ENCODE peak calls at places on chromosome 6, in five cellular contexts. E is tibial nerve, V is esophagus squamous epithelium, Y is testis, O is esophagus muscularis mucosa. S is an unnamed sample.

GRCh38 chr6:170095273-170095976 is 195.5 kb downstream of the DLL1 start:
- DNase-seq in V (no peak), E (no peak), Y (peak), O (no peak), S (no peak)

GRCh38 chr6:45226081-45226480 is 102.0 kb upstream of the RUNX2 start:
- DNase-seq in E (no peak), V (no peak), O (no peak), Y (no peak), S (no peak)

GRCh38 chr6:24950210-24950941 is 14.6 kb upstream of the RIPOR2 start:
- DNase-seq in Y (no peak), V (no peak), E (no peak), O (no peak), S (no peak)

GRCh38 chr6:45896783-45897441 is 118.7 kb downstream of the CLIC5 start:
- DNase-seq in V (no peak), E (no peak), Y (no peak), O (peak), S (no peak)

GRCh38 chr6:154249499-154250298 is 106.9 kb downstream of the IPCEF1 start:
- DNase-seq in V (no peak), O (no peak), Y (no peak), E (no peak), S (no peak)

GRCh38 chr6:47111685-47112084 is 69.6 kb upstream of the ADGRF1 start:
- DNase-seq in O (no peak), V (no peak), E (no peak), Y (no peak), S (no peak)

GRCh38 chr6:5398530-5398929 is 137.2 kb downstream of the FARS2 start:
- DNase-seq in V (no peak), O (no peak), Y (no peak), E (no peak), S (no peak)

GRCh38 chr6:82251942-82252341 is 4.4 kb upstream of the IBTK start:
- DNase-seq in E (no peak), Y (no peak), V (no peak), O (no peak), S (no peak)

GRCh38 chr6:133047065-133047665 is 194.0 kb upstream of the EYA4 start:
- DNase-seq in E (no peak), O (no peak), Y (no peak), V (no peak), S (no peak)

GRCh38 chr6:166314454-166314853 is 6.3 kb upstream of the PRR18 start:
- DNase-seq in Y (no peak), O (no peak), V (no peak), E (no peak), S (no peak)

GRCh38 chr6:166310634-166311033 is 2.4 kb upstream of the PRR18 start:
- DNase-seq in Y (no peak), E (no peak), O (no peak), V (no peak), S (no peak)

GRCh38 chr6:166312832-166313231 is 4.6 kb upstream of the PRR18 start:
- DNase-seq in E (no peak), Y (no peak), V (no peak), O (no peak), S (no peak)

GRCh38 chr6:166309977-166310376 is 1.8 kb upstream of the PRR18 start:
- DNase-seq in O (no peak), Y (no peak), E (no peak), V (no peak), S (no peak)

DNA sequence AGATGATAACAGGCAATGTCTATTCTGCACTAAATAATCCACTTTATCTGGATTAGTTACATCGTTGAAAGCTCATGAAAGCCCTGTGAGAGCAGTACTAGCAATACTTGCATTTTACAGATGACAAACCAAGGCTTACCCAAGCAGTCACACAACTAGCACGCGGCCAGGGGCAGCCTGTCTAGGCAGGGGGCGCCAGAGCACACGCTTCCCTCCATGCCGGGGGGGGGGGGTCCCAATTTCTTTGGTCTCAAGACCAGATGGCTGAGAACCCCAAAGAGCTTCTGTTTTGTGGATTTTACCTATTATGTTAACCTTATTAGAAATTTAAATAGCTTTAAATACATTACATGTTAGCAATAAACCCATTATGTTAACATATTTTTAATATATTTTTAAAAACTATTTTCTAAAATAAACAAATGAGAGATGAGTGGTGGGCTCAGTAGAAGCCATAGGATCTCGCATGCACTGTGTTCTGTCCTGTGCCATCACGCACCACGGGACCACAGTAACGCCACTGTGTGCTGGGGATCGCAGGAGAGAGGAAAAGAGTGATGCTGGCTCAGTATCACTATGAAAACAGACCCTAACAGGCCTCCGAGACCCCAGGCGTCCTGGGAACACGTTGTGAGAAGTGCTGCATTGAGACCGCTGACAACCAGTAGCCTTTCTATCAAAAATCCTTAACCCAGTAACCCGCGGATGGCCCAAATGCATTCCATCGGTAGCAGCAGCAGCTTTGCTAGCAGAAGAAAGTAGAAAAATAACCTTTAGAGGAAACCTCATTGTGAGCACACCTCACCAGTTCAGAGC is 5.3 kb upstream of the PRR18 start:
- DNase-seq in Y (peak), V (no peak), O (peak), E (peak), S (no peak)
- TF ChIP-seq POLR2A in Y (no peak), V (no peak), O (no peak), E (no peak), S (no peak)

GRCh38 chr6:167672738-167673137 is 154.0 kb upstream of the AFDN start:
- DNase-seq in O (no peak), E (no peak), V (no peak), Y (no peak), S (no peak)
- H3K4me3 ChIP-seq in O (no peak), E (no peak), V (no peak), Y (no peak), S (no peak)

GRCh38 chr6:107115695-107116327 is 496 bp upstream of the BEND3 start:
- DNase-seq in Y (peak), V (no peak), E (no peak), O (no peak), S (peak)
- TF ChIP-seq POLR2A in Y (no peak), V (no peak), E (no peak), O (no peak), S (no peak)

GRCh38 chr6:79257381-79258205 is 23.1 kb upstream of the HMGN3 start:
- DNase-seq in E (no peak), O (no peak), Y (no peak), V (no peak), S (no peak)
- H3K4me3 ChIP-seq in E (no peak), O (no peak), Y (no peak), V (no peak), S (no peak)

GRCh38 chr6:26457796-26458688 is at the start of gene BTN2A1:
- DNase-seq in O (peak), E (peak), V (peak), Y (peak), S (peak)
- TF ChIP-seq POLR2A in O (no peak), E (no peak), V (no peak), Y (peak), S (peak)

DNA sequence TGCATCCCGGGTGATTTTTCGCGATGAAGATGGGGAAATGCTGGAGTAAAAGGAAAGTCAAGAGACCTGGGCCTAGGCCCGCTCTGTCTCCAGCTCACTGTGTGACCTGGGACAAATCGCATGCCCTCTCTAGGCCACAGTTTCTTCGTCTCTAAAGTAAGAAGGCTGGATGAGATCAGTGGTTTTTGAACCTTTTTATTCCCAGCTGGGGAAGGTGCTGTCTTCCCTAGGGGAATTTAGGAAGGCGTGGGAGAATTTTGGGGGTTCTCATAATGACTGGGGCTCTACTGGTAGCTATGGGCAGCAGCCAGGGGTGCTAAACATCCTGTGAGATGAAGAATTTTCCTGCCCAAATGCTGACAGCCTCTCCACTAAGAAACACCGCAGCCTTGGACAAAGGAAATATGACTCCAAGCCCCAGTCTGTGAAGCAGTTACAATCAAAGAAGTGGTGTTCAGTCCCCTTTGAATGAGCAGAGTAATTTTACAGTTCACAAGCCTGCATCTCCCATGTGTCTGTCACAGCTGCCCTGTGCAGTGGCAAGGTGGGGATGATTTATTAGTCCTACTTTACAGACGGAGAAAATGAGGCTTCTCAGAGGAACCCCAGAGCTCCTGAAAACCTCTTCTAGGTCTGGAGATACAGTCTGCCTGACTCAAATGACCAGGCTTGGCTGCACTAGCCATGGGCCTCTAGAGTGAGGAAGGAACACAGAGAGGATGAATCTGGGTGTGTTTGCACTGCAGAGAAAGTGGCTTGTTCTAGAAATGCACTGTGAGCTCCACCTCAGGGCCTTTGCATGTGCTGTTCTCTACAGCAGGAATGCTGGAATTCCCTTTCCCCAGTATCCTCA is 57.2 kb downstream of the RAB44 start:
- DNase-seq in V (no peak), E (no peak), Y (no peak), O (no peak), S (no peak)
- H3K4me3 ChIP-seq in V (no peak), E (no peak), Y (no peak), O (no peak), S (no peak)

DNA sequence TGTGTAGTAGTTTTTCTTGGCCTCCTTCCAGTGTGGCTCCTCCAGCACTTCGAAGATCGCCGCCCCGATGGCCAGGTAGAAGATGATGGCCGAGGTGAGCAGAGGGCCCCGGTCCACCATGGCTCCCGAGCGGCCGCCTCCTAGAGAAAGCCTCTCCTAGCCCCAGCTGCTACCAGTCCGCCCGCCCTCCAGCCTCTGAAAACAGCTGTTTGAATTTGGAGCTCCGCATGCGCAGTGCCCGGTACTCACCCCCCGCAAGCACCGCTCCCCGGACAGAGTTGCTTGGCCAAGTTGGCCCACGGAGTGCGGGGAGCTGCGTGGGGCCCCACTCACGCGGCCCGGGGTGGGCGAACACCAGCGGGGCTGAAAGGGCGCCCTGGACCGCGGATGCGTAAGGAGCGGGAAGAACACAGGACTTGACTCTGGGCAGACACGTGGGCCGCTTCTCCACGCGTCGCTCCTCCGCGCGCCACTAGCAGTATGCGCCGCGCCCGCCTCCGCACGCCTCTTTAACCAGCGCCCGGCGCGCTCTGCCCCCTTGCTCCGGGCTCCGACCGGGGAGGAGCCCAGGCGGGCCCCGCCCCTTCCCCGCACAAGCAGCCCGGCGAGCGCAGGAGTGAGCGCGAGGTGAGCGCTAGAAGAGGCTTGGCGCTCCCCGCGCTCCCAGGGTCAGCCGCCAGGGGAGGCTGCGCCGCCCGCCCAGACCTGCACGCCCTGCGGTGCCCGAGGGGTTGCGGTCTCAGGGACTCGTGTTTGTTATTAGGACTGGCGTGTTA is at the start of gene KCNK5:
- DNase-seq in V (peak), O (no peak), E (peak), Y (peak), S (no peak)
- TF ChIP-seq POLR2A in V (no peak), O (no peak), E (peak), Y (no peak), S (no peak)

DNA sequence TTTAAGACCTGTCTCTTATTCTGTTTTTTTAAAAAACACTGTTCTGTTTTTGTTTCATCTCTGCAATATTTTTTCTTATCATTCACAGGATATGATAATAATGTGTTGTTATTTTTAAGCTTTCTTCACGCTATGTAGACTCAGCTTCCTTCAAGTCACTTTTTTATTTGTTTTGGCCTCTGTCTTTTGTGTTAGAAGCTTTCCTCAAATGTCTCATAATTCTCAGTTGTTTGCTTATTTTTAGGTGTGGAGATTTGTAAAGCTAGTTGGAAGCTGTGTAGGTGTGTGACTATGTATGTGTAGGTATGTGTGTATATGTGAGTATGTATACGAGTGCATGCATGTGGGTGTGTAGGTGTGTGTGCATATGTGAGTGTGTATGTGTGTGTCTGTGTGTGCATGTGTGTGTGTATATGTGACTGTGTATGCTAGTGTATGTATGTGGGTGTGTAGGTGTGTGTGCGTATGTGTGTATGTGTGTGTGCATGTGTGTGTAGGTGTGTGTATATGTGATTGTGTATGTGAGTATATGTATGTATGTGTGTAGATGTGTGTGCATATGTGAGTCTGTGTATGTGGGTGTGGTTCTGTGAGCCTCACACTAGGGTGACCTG is 16.3 kb upstream of the VEGFA start:
- DNase-seq in Y (no peak), O (no peak), V (no peak), E (no peak), S (no peak)
- H3K4me3 ChIP-seq in Y (no peak), O (no peak), V (no peak), E (no peak), S (no peak)

GRCh38 chr6:26200918-26201721 is 113.9 kb downstream of the HFE start:
- DNase-seq in O (no peak), V (no peak), Y (no peak), E (no peak), S (no peak)

GRCh38 chr6:26198626-26199056 is 111.4 kb downstream of the HFE start:
- DNase-seq in V (no peak), E (no peak), O (no peak), Y (no peak), S (no peak)

GRCh38 chr6:26199057-26199772 is 112.0 kb downstream of the HFE start:
- DNase-seq in Y (peak), E (peak), O (peak), V (no peak), S (peak)

GRCh38 chr6:26197736-26198625 is 110.8 kb downstream of the HFE start:
- DNase-seq in E (no peak), O (no peak), V (no peak), Y (no peak), S (no peak)

GRCh38 chr6:26199773-26200728 is 112.8 kb downstream of the HFE start:
- DNase-seq in Y (no peak), O (no peak), V (no peak), E (no peak), S (no peak)
- TF ChIP-seq POLR2A in Y (no peak), O (no peak), V (no peak), E (no peak), S (no peak)